ENCODE peak calls at places on chromosomes 2 and 18, in seven cellular contexts. X, D, L, A, Y, M and P are unnamed samples.

GRCh38 chr2:23585218-23585945 is 200.4 kb downstream of the KLHL29 start:
- DNase-seq in M (no peak), D (no peak), L (no peak), X (no peak), Y (no peak), A (no peak), P (no peak)

GRCh38 chr2:121897335-121897970 is 142.0 kb downstream of the TSN start:
- DNase-seq in A (peak), Y (peak), X (no peak), M (peak), L (peak), D (peak), P (no peak)

GRCh38 chr2:55105456-55105855 is 55.2 kb upstream of the RTN4 start:
- DNase-seq in L (no peak), X (no peak), A (no peak), M (no peak), Y (no peak), D (no peak), P (no peak)

GRCh38 chr18:53004798-53005197 is 664.8 kb downstream of the DCC start:
- DNase-seq in D (no peak), L (no peak), X (no peak), A (peak), M (no peak), Y (no peak), P (no peak)

GRCh38 chr2:223853425-223853837 is 16.0 kb upstream of the AP1S3 start:
- DNase-seq in D (peak), M (no peak), A (no peak), Y (no peak), L (no peak), X (no peak), P (no peak)

GRCh38 chr2:72579595-72580180 is 246.1 kb downstream of the EXOC6B start:
- DNase-seq in L (no peak), M (peak), A (peak), X (no peak), Y (no peak), D (peak), P (no peak)

GRCh38 chr2:219679041-219679440 is 51.6 kb downstream of the SLC4A3 start:
- DNase-seq in L (no peak), X (no peak), Y (no peak), A (no peak), M (no peak), D (no peak), P (no peak)

GRCh38 chr2:65557616-65558573 is 125.5 kb upstream of the SPRED2 start:
- DNase-seq in D (no peak), X (no peak), M (no peak), Y (no peak), L (no peak), A (no peak), P (no peak)

GRCh38 chr18:49839012-49839411 is 25.7 kb upstream of the ACAA2 start:
- DNase-seq in M (no peak), Y (no peak), D (no peak), X (no peak), A (no peak), L (no peak), P (no peak)

GRCh38 chr2:68230246-68231060 is 21.9 kb downstream of the PPP3R1 start:
- DNase-seq in Y (no peak), D (no peak), X (no peak), M (no peak), A (no peak), L (no peak), P (no peak)

GRCh38 chr2:174334781-174335604 is at the start of gene SP9:
- DNase-seq in A (peak), D (peak), Y (peak), M (no peak), L (peak), X (no peak), P (no peak)

GRCh38 chr18:35646449-35646848 is 64.9 kb downstream of the GALNT1 start:
- DNase-seq in M (no peak), A (no peak), Y (no peak), X (no peak), L (no peak), D (no peak), P (no peak)

GRCh38 chr2:160502478-160502877 is 8.9 kb upstream of the RBMS1 start:
- DNase-seq in X (no peak), M (no peak), Y (no peak), D (no peak), L (no peak), A (no peak), P (no peak)

GRCh38 chr18:78704960-78705600 is 274.5 kb upstream of the SALL3 start:
- DNase-seq in Y (no peak), A (no peak), L (no peak), D (no peak), X (no peak), M (no peak), P (no peak)

GRCh38 chr2:210226186-210226585 is 939 bp upstream of the ACADL start:
- DNase-seq in M (no peak), Y (no peak), X (no peak), D (no peak), A (no peak), L (no peak), P (no peak)